ENCODE peak calls at places on chromosomes 11 and 22, in five cellular contexts. H is K562, Z is HAP-1, R is fibroblast of lung, U is transverse colon. T is an unnamed sample. For H3K4me1 and H3K36me3, the result is how much of the 10 kb centered on the place peaks cover.

GRCh38 chr11:33545941-33546340 is 154.7 kb downstream of the C11orf91 start:
- DNase-seq in U (no peak), R (peak), H (no peak), Z (no peak), T (no peak)

GRCh38 chr11:66723693-66724092 is 5.3 kb downstream of the SPTBN2 start:
- DNase-seq in H (no peak), U (no peak), R (no peak), Z (no peak), T (no peak)

GRCh38 chr11:124339671-124340447 is 19.9 kb upstream of the OR8D2 start:
- DNase-seq in U (no peak), H (no peak), Z (no peak), R (no peak), T (no peak)

GRCh38 chr11:87428266-87428665 is 390.5 kb downstream of the TMEM135 start:
- DNase-seq in U (no peak), H (no peak), Z (no peak), R (no peak), T (no peak)

GRCh38 chr11:120928506-120929062 is 95.3 kb upstream of the TBCEL start:
- DNase-seq in R (no peak), Z (no peak), H (no peak), U (no peak), T (no peak)

GRCh38 chr11:35763301-35763700 is 100.7 kb downstream of the TRIM44 start:
- DNase-seq in Z (no peak), H (no peak), U (no peak), R (no peak), T (no peak)

GRCh38 chr11:90294091-90294490 is 71.2 kb upstream of the CHORDC1 start:
- DNase-seq in R (no peak), U (no peak), Z (no peak), H (no peak), T (no peak)

GRCh38 chr11:119651802-119652584 is 77.0 kb downstream of the NECTIN1 start:
- DNase-seq in R (no peak), U (no peak), H (no peak), Z (no peak), T (no peak)

GRCh38 chr11:680970-681369 is 14.1 kb downstream of the DEAF1 start:
- DNase-seq in R (no peak), H (no peak), U (no peak), Z (no peak), T (no peak)

GRCh38 chr11:134229131-134229790 is 4.8 kb downstream of the VPS26B start:
- DNase-seq in R (no peak), Z (no peak), H (no peak), U (no peak), T (no peak)

GRCh38 chr11:10588904-10589303 is 20.4 kb upstream of the LYVE1 start:
- DNase-seq in U (no peak), R (no peak), H (peak), Z (no peak), T (no peak)

GRCh38 chr11:125457814-125458343 is 38.2 kb downstream of the FEZ1 start:
- DNase-seq in Z (peak), H (peak), U (peak), R (peak), T (no peak)

GRCh38 chr11:64857485-64857884 is 13.0 kb upstream of the CDC42BPG start:
- DNase-seq in R (no peak), H (no peak), U (no peak), Z (no peak), T (no peak)

GRCh38 chr11:64858467-64859401 is 14.3 kb upstream of the CDC42BPG start:
- DNase-seq in H (no peak), R (no peak), Z (no peak), U (peak), T (no peak)

GRCh38 chr11:64855596-64856304 is 11.3 kb upstream of the CDC42BPG start:
- DNase-seq in U (no peak), R (no peak), H (no peak), Z (no peak), T (no peak)

GRCh38 chr11:64854534-64855502 is 10.4 kb upstream of the CDC42BPG start:
- DNase-seq in H (peak), Z (no peak), R (peak), U (peak), T (peak)

GRCh38 chr11:64856382-64857227 is 12.2 kb upstream of the CDC42BPG start:
- DNase-seq in U (peak), R (peak), H (no peak), Z (no peak), T (peak)
- H3K4me1 ChIP-seq in U (under half), R (under half), H (under half), Z (under half), T (under half)

GRCh38 chr22:40040927-40041326 is 46.2 kb downstream of the FAM83F start:
- DNase-seq in R (no peak), H (peak), U (peak), Z (peak), T (peak)

GRCh38 chr22:40042312-40042711 is 47.6 kb downstream of the FAM83F start:
- DNase-seq in R (no peak), Z (no peak), U (no peak), H (no peak), T (no peak)

GRCh38 chr22:40043793-40044101 is 49.0 kb downstream of the FAM83F start:
- DNase-seq in R (no peak), Z (no peak), U (no peak), H (no peak), T (no peak)

GRCh38 chr22:40043086-40043485 is 48.3 kb downstream of the FAM83F start:
- DNase-seq in Z (no peak), R (no peak), H (no peak), U (peak), T (no peak)

DNA sequence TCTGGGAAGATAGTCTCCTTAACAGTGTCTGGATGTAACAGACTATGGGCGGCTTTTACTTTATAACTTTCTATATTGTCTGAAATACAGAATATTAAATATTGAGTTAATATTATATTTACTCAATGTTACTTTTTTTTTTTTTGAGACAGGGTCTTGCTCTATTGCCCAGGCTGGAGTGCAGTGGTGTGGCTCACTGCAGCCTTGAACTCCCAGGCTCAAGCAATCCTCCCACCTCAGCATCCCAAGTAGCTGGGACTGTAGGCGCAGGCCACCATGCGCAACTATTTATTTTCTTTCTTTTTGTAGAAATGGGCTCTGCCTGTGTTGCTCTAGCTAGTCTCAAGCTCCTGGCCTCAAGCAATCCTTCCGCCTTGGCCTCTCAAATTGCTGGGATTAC is 47.0 kb downstream of the FAM83F start:
- DNase-seq in U (no peak), Z (no peak), R (no peak), H (no peak), T (no peak)
- H3K4me3 ChIP-seq in U (no peak), Z (no peak), R (no peak), H (no peak), T (no peak)

DNA sequence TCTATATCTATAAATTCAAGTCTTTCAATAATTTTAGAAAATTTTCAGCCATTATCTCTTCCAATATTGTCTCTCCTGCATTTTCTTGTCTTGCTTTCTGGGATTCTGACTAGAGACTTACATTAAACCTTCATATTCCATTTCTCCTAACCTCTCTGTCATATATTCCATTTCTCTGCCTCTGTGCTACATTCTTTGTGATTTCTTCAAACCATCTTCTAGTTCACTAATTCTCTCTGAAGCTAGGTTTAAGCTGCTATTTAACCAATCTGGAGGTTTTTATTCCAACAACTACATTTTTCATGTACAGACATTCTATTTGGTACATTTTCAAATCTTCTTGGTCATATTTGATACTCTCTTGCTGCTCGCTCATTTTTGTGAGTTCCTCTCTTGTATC is 122.5 kb downstream of the TTC28 start:
- DNase-seq in Z (no peak), U (no peak), H (no peak), R (no peak), T (no peak)
- H3K36me3 ChIP-seq in Z (under half), U (under half), H (under half), R (under half), T (under half)

DNA sequence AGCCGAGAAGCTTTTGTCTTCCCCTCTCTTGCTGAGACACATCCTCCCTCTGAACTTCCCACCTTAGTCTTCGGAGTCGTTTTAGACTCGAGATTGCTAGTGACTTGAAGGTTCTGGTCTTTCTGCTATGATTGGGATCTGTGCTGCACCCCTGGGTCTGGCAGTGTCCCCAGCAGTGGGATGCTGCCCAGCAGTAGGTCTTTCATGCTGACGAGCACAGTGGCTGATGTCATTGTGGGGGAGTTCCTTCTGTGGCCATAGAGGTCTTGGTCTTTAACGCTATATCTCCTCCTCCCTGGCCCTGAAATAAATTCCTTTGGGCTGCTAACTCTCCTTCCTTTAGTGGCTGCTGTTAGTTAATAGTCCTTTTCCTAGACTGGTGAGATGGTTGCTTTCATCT is 136.3 kb downstream of the TEAD1 start:
- DNase-seq in Z (no peak), U (no peak), H (peak), R (peak), T (no peak)
- H3K4me1 ChIP-seq in Z (under half), U (under half), H (half or more), R (half or more), T (under half)

GRCh38 chr11:94934362-94934761 is 39.0 kb downstream of the CWC15 start:
- DNase-seq in H (no peak), R (peak), Z (no peak), U (no peak), T (peak)
- H3K4me3 ChIP-seq in H (no peak), R (no peak), Z (no peak), U (no peak), T (no peak)

GRCh38 chr11:47750725-47751124 is 16.4 kb downstream of the FNBP4 start:
- DNase-seq in R (no peak), Z (no peak), U (no peak), H (no peak), T (no peak)
- H3K36me3 ChIP-seq in R (under half), Z (half or more), U (half or more), H (half or more), T (under half)

GRCh38 chr22:46593996-46594946 is 25.9 kb upstream of the GRAMD4 start:
- DNase-seq in R (no peak), H (no peak), Z (no peak), U (no peak), T (no peak)
- H3K4me1 ChIP-seq in R (under half), H (under half), Z (under half), U (under half), T (under half)

GRCh38 chr11:128523616-128524015 is 63.7 kb downstream of the ETS1 start:
- DNase-seq in U (no peak), H (no peak), Z (no peak), R (peak), T (no peak)
- H3K4me3 ChIP-seq in U (no peak), H (no peak), Z (no peak), R (no peak), T (no peak)

GRCh38 chr22:19471572-19471971 is 7.4 kb downstream of the UFD1 start:
- DNase-seq in U (no peak), R (no peak), H (no peak), Z (no peak), T (no peak)

GRCh38 chr22:19466848-19467752 is 11.9 kb downstream of the UFD1 start:
- DNase-seq in U (no peak), Z (no peak), R (no peak), H (no peak), T (no peak)

GRCh38 chr22:19470010-19470409 is 9.0 kb downstream of the UFD1 start:
- DNase-seq in H (no peak), R (no peak), U (no peak), Z (no peak), T (no peak)

GRCh38 chr22:19467912-19468311 is 11.1 kb downstream of the UFD1 start:
- DNase-seq in R (no peak), Z (no peak), U (no peak), H (no peak), T (no peak)

GRCh38 chr22:19469421-19469820 is 9.6 kb downstream of the UFD1 start:
- DNase-seq in U (no peak), R (no peak), Z (no peak), H (no peak), T (no peak)
- H3K36me3 ChIP-seq in U (half or more), R (under half), Z (half or more), H (half or more), T (half or more)

DNA sequence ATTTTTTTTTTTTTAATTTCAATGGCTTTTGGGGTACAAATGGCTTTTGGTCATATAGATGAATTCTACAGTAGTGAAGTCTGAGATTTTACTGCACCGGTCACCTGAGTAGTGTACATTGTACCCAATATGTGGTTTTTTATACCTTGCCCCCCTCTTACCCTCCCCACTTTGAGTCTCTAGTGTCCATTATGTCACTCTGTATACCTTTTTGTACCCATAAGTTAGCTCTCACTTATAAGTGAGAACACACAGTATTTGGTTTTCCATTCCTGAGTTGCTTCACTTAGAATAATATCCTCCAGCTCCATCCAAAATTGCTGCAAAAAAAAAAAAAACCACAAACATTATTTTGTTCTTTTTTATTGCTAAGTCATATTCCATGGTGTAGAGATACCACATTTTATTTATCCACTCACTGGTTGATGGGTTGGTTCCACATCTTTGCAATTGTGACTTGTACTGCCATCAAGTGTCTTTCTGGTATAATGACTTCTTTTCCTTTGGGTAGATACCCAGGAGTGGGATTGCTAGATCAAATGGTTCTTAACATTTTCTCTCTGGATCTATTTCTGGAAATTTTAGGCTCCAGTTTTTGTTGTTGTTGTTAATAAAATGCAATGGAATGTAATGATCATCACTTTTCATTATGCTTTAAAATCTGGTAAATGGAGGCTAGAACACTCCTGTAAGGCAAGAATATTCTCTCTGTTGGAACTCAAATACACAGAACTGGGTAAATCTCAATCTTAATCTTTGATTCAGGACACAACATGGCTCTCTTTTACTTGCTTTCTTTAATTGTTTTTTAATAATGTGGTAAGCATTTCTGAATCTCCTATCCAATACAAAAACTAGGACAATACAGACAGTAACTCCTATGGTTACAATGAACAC is 10.3 kb downstream of the NEAT1 start:
- DNase-seq in R (peak), H (no peak), U (peak), Z (peak), T (no peak)
- H3K4me1 ChIP-seq in R (under half), H (under half), U (under half), Z (under half), T (under half)